ENCODE peak calls at places on chromosomes 3 and 15, in six cellular contexts. J is dorsolateral prefrontal cortex, Q is cardiac muscle cell, F is BE2C, X is transverse colon, S is Peyer's patch. E is an unnamed sample.

GRCh38 chr3:67640023-67640660 is 14.3 kb downstream of the SUCLG2 start:
- DNase-seq in J (no peak), X (no peak), S (no peak), F (no peak), Q (no peak), E (no peak)

GRCh38 chr3:102069211-102069662 is 219.9 kb downstream of the NFKBIZ start:
- DNase-seq in X (no peak), Q (peak; percentile 83), F (no peak), J (no peak), S (no peak), E (no peak)

GRCh38 chr15:69522361-69522760 is 69.7 kb downstream of the RPLP1 start:
- DNase-seq in X (no peak), J (no peak), Q (no peak), F (no peak), S (no peak), E (no peak)

GRCh38 chr3:14517601-14518431 is 22.3 kb downstream of the GRIP2 start:
- DNase-seq in X (no peak), S (no peak), Q (no peak), F (no peak), J (no peak), E (peak; percentile 2)

GRCh38 chr3:197428117-197428761 is 127.5 kb downstream of the BDH1 start:
- DNase-seq in J (no peak), S (peak; percentile 75), Q (peak; percentile 52), F (peak; percentile 86), X (peak; percentile 79), E (peak; percentile 68)

GRCh38 chr3:54917172-54917571 is 10.7 kb downstream of the LRTM1 start:
- DNase-seq in Q (no peak), X (no peak), F (no peak), J (no peak), S (no peak), E (no peak)

GRCh38 chr3:151037746-151038145 is 47.7 kb upstream of the MED12L start:
- DNase-seq in F (no peak), S (no peak), J (no peak), X (peak; percentile 9), Q (peak; percentile 96), E (no peak)

GRCh38 chr3:117657278-117657677 is 947.7 kb downstream of the TUSC7 start:
- DNase-seq in F (no peak), Q (no peak), S (no peak), J (no peak), X (no peak), E (no peak)

GRCh38 chr3:94137377-94137776 is 74.5 kb downstream of the NSUN3 start:
- DNase-seq in J (no peak), X (no peak), Q (no peak), S (no peak), F (no peak), E (no peak)

GRCh38 chr3:55720614-55721013 is 233.5 kb upstream of the WNT5A start:
- DNase-seq in S (no peak), J (no peak), X (no peak), F (no peak), Q (peak; percentile 23), E (no peak)

DNA sequence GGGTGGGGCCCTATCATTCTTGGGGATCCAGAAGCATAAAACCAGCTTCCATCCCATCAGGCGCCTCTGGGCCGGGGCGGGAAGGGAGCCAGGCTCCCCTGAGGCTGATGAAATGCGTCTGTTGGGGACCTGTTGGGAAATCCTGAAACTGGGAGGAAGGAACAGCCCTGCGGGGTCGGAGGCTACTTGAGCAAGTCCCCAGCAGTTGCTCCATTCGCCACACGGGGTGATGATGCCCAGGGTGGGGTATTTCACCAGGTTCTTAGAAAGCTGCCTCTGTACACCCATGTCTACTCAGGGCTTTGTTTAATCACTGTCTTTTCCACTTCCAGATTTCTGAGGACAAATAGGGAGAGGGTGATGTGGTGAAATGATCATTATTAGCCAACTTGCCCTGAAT is 25.4 kb upstream of the TSEN2 start:
- DNase-seq in X (no peak), Q (peak; percentile 56), F (no peak), S (no peak), J (no peak), E (no peak)
- TF ChIP-seq CTCF in X (no peak), Q (peak; percentile 18), F (no peak), S (no peak), J (no peak), E (no peak)

DNA sequence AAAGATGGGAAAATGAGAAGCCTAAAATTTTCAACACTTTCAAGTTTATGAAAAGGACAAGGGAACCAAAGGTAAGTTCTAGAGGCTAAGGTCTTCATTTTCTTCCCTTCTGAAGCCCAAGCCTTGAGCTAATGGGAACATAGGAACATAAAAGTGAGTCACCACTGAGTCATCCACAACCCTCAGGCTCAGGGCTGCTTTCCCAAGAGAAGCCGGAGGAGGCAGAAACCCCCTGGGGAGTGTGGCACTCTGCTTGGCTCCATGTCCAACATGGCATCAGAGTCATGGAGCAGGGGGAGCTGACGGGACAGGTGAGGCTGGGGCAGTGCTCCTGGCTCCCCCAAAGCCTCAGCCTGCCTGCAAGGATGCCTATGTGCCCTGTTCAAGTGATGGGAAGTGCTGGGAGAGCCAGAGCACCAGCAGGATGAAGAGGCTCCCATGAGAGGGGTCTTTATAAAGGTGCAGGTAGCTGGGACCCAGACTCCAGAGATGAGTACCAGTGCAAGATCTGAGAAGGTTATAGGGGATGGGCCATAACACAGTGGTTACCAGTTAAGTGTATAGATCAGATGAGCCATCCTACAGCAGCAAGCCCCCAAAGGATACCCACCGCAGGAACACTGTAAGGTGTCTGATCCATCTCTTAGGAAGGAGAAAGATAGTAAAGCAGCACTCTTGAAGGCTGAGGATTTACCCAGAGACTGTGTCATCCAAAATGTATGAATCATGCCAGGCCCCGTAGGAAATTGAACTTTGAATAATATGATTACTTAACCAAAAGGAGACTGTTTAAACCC is 31.8 kb upstream of the RYR3 start:
- DNase-seq in X (no peak), Q (peak; percentile 81), J (no peak), F (peak; percentile 57), S (no peak), E (no peak)
- TF ChIP-seq CTCF in X (no peak), Q (no peak), J (no peak), F (no peak), S (no peak), E (no peak)

DNA sequence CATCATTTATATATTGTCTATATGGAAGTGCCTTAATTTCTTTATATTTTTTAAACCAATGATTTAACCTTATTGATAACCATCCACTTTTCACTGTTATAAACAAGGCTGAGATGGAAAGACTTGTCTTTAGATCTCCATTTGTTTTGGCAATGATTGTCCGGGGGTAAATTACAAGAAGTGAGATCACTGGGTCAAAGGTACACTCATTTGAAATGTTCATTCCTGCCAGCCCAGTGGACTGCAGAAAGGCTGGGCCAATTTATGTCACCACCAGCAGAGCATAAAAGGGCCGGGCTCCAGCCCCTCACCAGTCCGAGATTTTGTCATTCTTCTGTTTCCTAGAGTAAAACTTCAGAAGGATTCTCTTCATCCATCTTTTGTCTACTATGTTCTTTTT is 93.6 kb upstream of the NEO1 start:
- DNase-seq in J (no peak), S (no peak), X (no peak), F (no peak), Q (no peak), E (no peak)
- TF ChIP-seq CTCF in J (no peak), S (no peak), X (no peak), F (no peak), Q (no peak), E (no peak)

DNA sequence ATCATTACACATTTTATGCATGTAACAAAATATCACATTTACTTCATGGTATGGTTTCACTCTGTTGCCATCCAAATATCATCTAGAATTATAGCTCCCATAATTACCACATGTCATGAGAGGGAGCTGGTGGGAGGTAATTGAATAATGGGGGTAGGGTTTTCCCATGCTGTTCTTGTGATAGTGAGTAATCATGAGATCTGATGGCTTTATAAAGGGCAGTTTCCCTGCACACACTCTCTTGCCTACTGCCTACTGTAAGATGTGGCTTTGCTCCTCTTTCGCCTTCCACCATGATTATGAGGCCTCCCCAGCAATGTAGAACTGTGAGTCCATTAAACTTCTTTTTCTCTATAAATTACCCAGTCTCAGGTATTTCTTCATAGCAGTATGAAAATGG is 123.4 kb downstream of the SATB1 start:
- DNase-seq in J (no peak), X (no peak), Q (no peak), S (no peak), F (no peak), E (no peak)
- TF ChIP-seq CTCF in J (no peak), X (no peak), Q (no peak), S (no peak), F (no peak), E (no peak)

DNA sequence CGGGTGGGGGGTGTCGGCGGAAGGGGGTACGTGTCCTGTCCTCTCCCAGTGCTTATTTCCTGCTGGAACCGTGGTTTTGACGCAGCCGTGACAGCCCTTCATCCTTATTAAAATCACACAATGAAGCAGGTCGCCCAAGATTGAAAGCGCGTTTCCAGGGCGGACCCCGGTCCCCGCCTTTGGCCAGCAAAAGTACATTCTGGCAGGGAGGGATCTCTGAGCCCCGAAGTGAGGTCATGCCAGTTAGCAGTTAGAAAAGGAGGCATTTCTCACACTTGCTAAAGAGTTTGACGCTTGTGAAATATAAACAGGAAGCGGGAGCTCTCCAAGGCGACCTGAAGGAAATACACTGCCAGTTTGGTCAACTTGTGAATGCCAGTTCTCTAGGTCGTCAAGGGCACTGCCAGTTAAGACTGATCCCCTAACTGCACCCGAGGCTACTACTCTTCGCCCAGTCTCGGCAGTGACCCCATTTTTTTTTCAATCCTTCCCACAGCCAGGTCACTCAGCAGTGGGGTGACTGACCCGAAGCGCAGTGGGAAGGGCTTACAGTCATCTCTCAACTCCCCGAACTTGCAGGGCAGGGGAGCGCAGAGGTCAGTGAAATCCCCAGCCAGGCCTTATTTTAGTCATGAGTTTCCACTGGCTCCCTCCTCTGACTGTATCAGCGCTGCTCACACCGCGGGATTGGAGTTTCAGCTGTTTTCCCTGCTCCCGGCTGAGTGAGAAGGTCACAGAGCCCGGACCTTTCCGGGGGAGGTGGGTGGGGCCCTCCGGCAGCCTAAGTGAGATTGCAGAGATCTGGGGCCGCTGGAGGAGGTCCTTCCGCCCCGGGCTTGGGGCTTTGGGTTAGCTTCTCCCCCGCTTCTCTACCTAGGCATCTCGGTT is 2.0 kb upstream of the BHLHE40 start:
- DNase-seq in S (peak; percentile 81), Q (peak; percentile 88), J (no peak), X (peak; percentile 79), F (peak; percentile 49), E (peak; percentile 77)
- TF ChIP-seq CTCF in S (peak; percentile 18), Q (peak; percentile 13), J (no peak), X (no peak), F (no peak), E (no peak)

DNA sequence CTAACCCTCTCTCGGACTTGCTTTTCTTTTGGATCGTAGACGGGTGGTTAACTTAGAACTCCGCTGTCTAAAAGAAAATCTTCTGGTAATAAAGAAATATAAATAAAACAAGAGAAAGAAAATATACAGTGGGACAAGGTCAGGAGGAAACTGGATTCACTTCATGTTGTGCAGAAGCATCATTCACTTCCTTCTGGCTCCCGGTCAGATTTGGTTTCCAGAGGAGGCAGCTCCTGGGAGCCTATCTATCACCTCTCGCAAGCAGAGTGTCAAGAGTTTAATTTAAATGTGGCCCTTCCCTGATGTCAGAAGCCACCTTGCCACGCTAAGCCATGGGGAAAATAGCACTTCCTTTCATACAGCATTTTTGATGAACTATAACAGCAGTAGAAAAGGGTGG is 139.2 kb downstream of the NSMCE3 start:
- DNase-seq in S (no peak), J (no peak), X (no peak), F (no peak), Q (no peak), E (no peak)
- TF ChIP-seq CTCF in S (no peak), J (no peak), X (no peak), F (no peak), Q (no peak), E (no peak)

E was measured in WERI-Rb-1.